ENCODE peak calls at places on chromosomes 3 and 15, in ten cellular contexts. N, A, X, T, K, H, Y, O, Q and R are unnamed samples.
A peak's percentile ranks its signal among the peaks of the same experiment; 100 is the strongest.

GRCh38 chr3:55013145-55013544 is 85.3 kb upstream of the LRTM1 start:
- DNase-seq in K (no peak), Y (no peak), T (no peak), N (no peak), X (peak; percentile 33), A (no peak), Q (no peak), H (no peak), O (no peak), R (no peak)

GRCh38 chr3:37668831-37669610 is 192.7 kb upstream of the CTDSPL start:
- DNase-seq in O (no peak), H (peak; percentile 8), T (no peak), A (no peak), K (peak; percentile 45), N (no peak), Y (no peak), X (peak; percentile 93), Q (no peak), R (no peak)

GRCh38 chr3:48661501-48662139 is 1.1 kb downstream of the CELSR3 start:
- DNase-seq in N (peak; percentile 68), X (peak; percentile 83), Q (peak; percentile 73), T (no peak), H (no peak), A (peak; percentile 63), O (peak; percentile 66), K (peak; percentile 71), Y (no peak), R (no peak)

GRCh38 chr15:89660556-89660955 is 5.3 kb upstream of the KIF7 start:
- DNase-seq in K (no peak), T (no peak), Y (no peak), Q (no peak), O (no peak), A (no peak), X (no peak), H (no peak), N (no peak), R (no peak)

GRCh38 chr3:127844326-127844942 is 22.1 kb upstream of the MGLL start:
- DNase-seq in Q (no peak), H (no peak), X (no peak), N (no peak), T (no peak), O (no peak), K (peak; percentile 67), Y (no peak), A (no peak), R (no peak)

GRCh38 chr15:74203914-74204431 is 1.4 kb upstream of the STRA6 start:
- DNase-seq in Q (no peak), X (peak; percentile 76), O (no peak), A (no peak), H (peak; percentile 74), N (no peak), K (no peak), Y (peak; percentile 83), T (peak; percentile 58), R (no peak)

GRCh38 chr15:98442901-98443300 is 205.4 kb upstream of the IGF1R start:
- DNase-seq in T (no peak), K (no peak), A (no peak), Y (no peak), H (no peak), O (no peak), X (no peak), N (no peak), Q (no peak), R (no peak)

GRCh38 chr15:95368211-95368610 is 962.3 kb upstream of the NR2F2 start:
- DNase-seq in Q (no peak), Y (no peak), A (no peak), O (no peak), T (no peak), K (peak; percentile 53), N (no peak), X (peak; percentile 64), H (no peak), R (no peak)

GRCh38 chr15:99556578-99556977 is 9.2 kb upstream of the MEF2A start:
- DNase-seq in K (no peak), N (no peak), Q (no peak), X (no peak), A (no peak), H (no peak), O (no peak), Y (no peak), T (no peak), R (no peak)

GRCh38 chr3:134885877-134886621 is 91.0 kb downstream of the EPHB1 start:
- DNase-seq in K (peak; percentile 97), N (no peak), T (no peak), X (no peak), O (no peak), H (peak; percentile 34), Y (no peak), A (no peak), Q (no peak), R (peak; percentile 21)

GRCh38 chr3:177646749-177647148 is 449.5 kb upstream of the TBL1XR1 start:
- DNase-seq in O (no peak), X (no peak), H (no peak), Q (no peak), Y (no peak), T (no peak), A (no peak), N (no peak), K (no peak), R (no peak)

GRCh38 chr3:151012753-151013152 is 40.2 kb upstream of the CLRN1 start:
- DNase-seq in H (no peak), Q (no peak), A (no peak), O (no peak), N (no peak), T (no peak), X (no peak), K (no peak), Y (no peak), R (no peak)

GRCh38 chr3:101796076-101796475 is 17.1 kb downstream of the NXPE3 start:
- DNase-seq in N (no peak), T (no peak), H (no peak), Y (no peak), A (no peak), X (no peak), Q (no peak), K (peak; percentile 64), O (no peak), R (no peak)